ENCODE peak calls at places on chromosomes 1 and 21, in seven cellular contexts. T is pancreas, S is epithelial cell of proximal tubule, G is fibroblast of mammary gland, Q is bronchial epithelial cell, X is astrocyte of the spinal cord, Z is RWPE1. J is an unnamed sample.

GRCh38 chr1:42971848-42972291 is 13.2 kb upstream of the SLC2A1 start:
- DNase-seq in T (no peak), G (peak), Q (no peak), Z (no peak), X (peak), S (no peak), J (no peak)

GRCh38 chr1:181097242-181097641 is 8.7 kb downstream of the IER5 start:
- DNase-seq in T (no peak), X (no peak), G (peak), S (no peak), Q (no peak), Z (no peak), J (no peak)

GRCh38 chr1:119952496-119952895 is 56.2 kb upstream of the ADAM30 start:
- DNase-seq in Z (no peak), G (no peak), T (no peak), Q (no peak), X (no peak), S (no peak), J (no peak)

GRCh38 chr21:45476582-45476981 is 65.7 kb downstream of the SLC19A1 start:
- DNase-seq in X (no peak), T (no peak), Z (no peak), Q (no peak), G (no peak), S (no peak), J (no peak)

GRCh38 chr1:229782469-229782868 is 156.4 kb downstream of the URB2 start:
- DNase-seq in G (no peak), T (no peak), Z (no peak), S (no peak), X (no peak), Q (no peak), J (no peak)

GRCh38 chr1:212814548-212814947 is 22.9 kb downstream of the TATDN3 start:
- DNase-seq in S (no peak), G (no peak), Z (no peak), T (no peak), X (no peak), Q (no peak), J (no peak)

GRCh38 chr1:244048566-244049141 is 2.4 kb upstream of the ZBTB18 start:
- DNase-seq in G (no peak), T (no peak), S (no peak), Q (no peak), X (no peak), Z (peak), J (no peak)

GRCh38 chr1:62621907-62622306 is 24.6 kb downstream of the ANGPTL3 start:
- DNase-seq in S (peak), Q (peak), G (peak), X (peak), T (no peak), Z (peak), J (peak)

GRCh38 chr1:71093938-71094337 is 13.1 kb upstream of the ZRANB2 start:
- DNase-seq in Q (peak), X (peak), S (no peak), T (no peak), Z (peak), G (peak), J (no peak)

GRCh38 chr1:234281826-234282489 is 91.3 kb upstream of the COA6 start:
- DNase-seq in X (no peak), G (no peak), T (no peak), Q (no peak), S (no peak), Z (no peak), J (no peak)

GRCh38 chr1:107057197-107058133 is 991 bp downstream of the PRMT6 start:
- DNase-seq in T (peak), G (peak), Z (peak), S (no peak), X (peak), Q (peak), J (peak)

GRCh38 chr1:228277491-228278431 is 69.9 kb downstream of the OBSCN start:
- DNase-seq in Z (no peak), X (no peak), T (no peak), S (no peak), G (no peak), Q (no peak), J (no peak)

GRCh38 chr1:24896176-24896575 is 33.9 kb downstream of the RUNX3 start:
- DNase-seq in G (no peak), Z (no peak), S (no peak), X (no peak), T (no peak), Q (no peak), J (no peak)

GRCh38 chr1:54342764-54343687 is 63.2 kb downstream of the SSBP3 start:
- DNase-seq in Z (no peak), G (no peak), S (no peak), Q (no peak), T (no peak), X (no peak), J (no peak)

GRCh38 chr1:26574018-26574417 is 44.5 kb downstream of the RPS6KA1 start:
- DNase-seq in S (no peak), G (no peak), Q (no peak), X (no peak), Z (no peak), T (no peak), J (no peak)

GRCh38 chr1:178774263-178774662 is 49.2 kb downstream of the RALGPS2 start:
- DNase-seq in Q (peak), T (no peak), G (peak), X (peak), S (no peak), Z (peak), J (no peak)

GRCh38 chr1:168767885-168768584 is 39.0 kb upstream of the DPT start:
- DNase-seq in G (peak), S (no peak), X (peak), Q (peak), T (no peak), Z (no peak), J (no peak)

GRCh38 chr1:165068716-165069115 is 287.8 kb downstream of the LMX1A start:
- DNase-seq in S (no peak), Z (no peak), Q (peak), X (no peak), T (no peak), G (peak), J (no peak)
- TF ChIP-seq CTCF in S (no peak), Z (no peak), Q (no peak), X (no peak), T (no peak), G (no peak), J (no peak)

DNA sequence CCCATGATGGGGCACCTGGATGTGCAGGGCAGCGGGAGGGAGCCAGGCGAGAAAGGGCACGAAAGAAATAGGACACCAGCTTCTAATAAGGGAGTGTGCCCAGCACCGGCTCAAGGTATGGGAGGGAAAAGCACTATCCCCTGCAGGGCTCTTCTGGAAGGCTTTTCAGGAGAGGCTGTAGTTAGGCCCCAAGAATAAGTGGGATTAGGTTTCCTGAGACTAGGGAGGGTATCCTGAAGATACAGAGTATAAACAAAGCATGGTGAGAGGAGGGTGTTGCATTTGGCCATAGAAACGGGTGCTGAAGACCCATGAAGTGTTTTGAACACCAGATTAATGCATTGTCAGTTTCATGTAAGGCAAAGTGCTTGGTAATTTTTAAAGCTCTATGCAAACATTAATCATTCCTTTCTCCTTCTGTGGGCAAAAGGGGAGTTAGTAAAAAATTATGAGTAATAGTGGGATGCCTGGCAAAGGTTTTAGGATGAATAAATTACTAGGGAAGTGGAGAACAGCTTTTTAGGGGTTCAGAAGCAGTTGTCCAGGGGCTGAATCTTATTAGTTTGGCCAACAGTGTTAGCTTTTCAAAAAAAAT is 74.0 kb downstream of the SYT6 start:
- DNase-seq in S (no peak), X (no peak), T (no peak), Q (peak), G (no peak), Z (no peak), J (no peak)
- TF ChIP-seq CTCF in S (no peak), X (no peak), T (no peak), Q (no peak), G (no peak), Z (no peak), J (no peak)

GRCh38 chr1:4005431-4005830 is 105.4 kb upstream of the C1orf174 start:
- DNase-seq in S (no peak), Z (no peak), T (no peak), X (no peak), Q (no peak), G (no peak), J (no peak)

GRCh38 chr1:4002061-4002521 is 102.0 kb upstream of the C1orf174 start:
- DNase-seq in X (no peak), Q (no peak), S (no peak), T (no peak), G (no peak), Z (no peak), J (no peak)

GRCh38 chr1:4004635-4005430 is 104.8 kb upstream of the C1orf174 start:
- DNase-seq in S (no peak), T (no peak), G (no peak), X (no peak), Z (no peak), Q (no peak), J (no peak)

GRCh38 chr1:4002741-4003140 is 102.7 kb upstream of the C1orf174 start:
- DNase-seq in S (no peak), T (no peak), X (no peak), G (no peak), Q (no peak), Z (no peak), J (no peak)

DNA sequence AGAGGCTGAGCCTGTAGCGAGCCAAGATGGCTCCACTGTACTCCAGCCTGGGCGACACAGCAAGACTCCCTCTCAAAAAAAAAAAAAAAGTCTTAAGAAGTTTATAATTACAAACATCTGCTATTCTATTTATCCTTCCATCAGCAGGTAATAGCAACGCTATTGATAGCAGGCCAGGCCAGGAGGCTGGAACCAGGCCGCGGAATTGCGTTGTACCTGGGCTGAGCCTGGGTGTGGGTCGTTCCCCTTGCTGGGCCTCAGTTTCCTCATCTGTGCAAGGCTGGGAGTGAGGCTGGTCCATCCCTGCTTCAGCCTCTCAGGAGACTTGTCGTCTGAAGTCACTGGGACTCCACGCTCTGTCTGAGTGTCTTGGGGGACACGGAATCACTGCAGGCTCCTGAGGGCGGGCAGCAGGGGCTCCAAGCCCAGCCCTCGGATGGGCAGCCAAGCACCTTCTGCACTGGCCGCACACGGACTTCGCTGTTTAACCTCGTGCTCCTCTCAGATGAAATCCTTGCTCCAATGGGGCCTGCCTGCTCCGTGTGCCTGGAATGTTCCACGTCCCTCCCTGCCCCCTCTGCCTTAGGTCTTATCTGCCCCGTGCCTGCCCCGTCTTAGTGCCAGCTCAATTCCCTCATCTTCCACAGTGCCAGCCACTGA is 103.9 kb upstream of the C1orf174 start:
- DNase-seq in Q (no peak), S (no peak), Z (no peak), T (no peak), X (no peak), G (no peak), J (no peak)
- TF ChIP-seq CTCF in Q (no peak), S (no peak), Z (no peak), T (no peak), X (no peak), G (no peak), J (no peak)

DNA sequence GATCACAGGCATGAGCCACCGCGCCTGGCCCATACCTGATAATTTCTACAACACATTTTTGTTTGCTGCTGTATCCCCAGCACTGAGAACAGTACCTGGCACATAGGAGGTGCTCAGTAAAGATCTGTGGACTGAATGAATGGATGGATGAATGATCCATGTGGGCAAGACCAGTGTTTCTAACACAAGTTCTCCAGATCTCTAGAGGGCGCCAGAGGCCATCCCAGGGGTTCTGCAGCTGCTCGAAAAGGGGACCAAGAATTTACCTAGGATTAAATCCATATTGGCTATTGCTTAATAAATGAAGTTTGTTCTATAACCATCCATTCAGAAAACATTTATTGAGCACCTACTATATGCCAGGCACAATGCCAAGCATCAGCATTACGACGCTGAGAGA is 167.7 kb downstream of the ACTL8 start:
- DNase-seq in T (no peak), S (no peak), Z (peak), G (peak), X (no peak), Q (no peak), J (no peak)
- TF ChIP-seq CTCF in T (peak), S (peak), Z (peak), G (peak), X (peak), Q (no peak), J (peak)

GRCh38 chr1:216582151-216582550 is 141.1 kb downstream of the ESRRG start:
- DNase-seq in S (no peak), Q (no peak), X (no peak), G (no peak), Z (no peak), T (no peak), J (no peak)
- TF ChIP-seq CTCF in S (no peak), Q (no peak), X (no peak), G (no peak), Z (no peak), T (no peak), J (no peak)

GRCh38 chr1:164601399-164602141 is 42.6 kb downstream of the PBX1 start:
- DNase-seq in G (no peak), T (no peak), Q (no peak), X (no peak), S (no peak), Z (no peak), J (no peak)

GRCh38 chr1:164602142-164602429 is 43.1 kb downstream of the PBX1 start:
- DNase-seq in Q (peak), G (no peak), S (no peak), T (peak), X (no peak), Z (peak), J (peak)

GRCh38 chr1:164605254-164606091 is 46.5 kb downstream of the PBX1 start:
- DNase-seq in Z (no peak), S (no peak), T (no peak), G (no peak), Q (no peak), X (no peak), J (peak)

GRCh38 chr1:164604541-164604940 is 45.6 kb downstream of the PBX1 start:
- DNase-seq in X (peak), Q (peak), G (peak), S (no peak), Z (no peak), T (no peak), J (no peak)

DNA sequence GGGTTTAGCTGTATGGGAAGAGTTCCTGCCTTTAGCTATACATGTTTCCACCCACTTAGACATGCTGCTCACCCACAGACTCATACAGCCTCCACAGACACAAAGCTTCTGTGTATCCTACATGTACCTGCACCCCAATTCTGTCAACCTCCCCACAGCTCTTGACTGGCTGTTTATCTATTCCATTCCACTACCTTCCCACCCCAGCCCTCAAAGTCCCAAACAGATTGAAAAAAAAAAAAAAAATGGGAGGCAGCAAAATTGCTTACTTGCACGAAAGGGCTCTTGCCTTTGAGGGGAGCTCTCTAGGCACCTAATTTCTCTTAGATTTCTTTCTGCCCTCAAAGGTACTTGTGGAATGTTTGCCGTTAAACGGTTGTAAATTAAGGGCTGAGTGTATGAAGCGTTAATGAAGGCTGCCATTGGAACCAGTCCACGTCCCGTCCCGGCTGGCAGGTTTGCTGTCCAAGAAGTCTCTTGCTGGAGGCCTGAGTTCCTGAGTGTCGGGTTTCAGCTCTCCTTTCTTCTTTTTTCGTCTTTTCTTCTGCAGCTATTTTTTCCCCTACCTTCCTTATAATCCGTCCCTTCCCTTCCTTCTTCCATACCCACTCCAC is 43.6 kb downstream of the PBX1 start:
- DNase-seq in G (peak), S (no peak), X (peak), T (peak), Q (peak), Z (no peak), J (no peak)
- TF ChIP-seq CTCF in G (peak), S (no peak), X (no peak), T (no peak), Q (no peak), Z (no peak), J (no peak)

DNA sequence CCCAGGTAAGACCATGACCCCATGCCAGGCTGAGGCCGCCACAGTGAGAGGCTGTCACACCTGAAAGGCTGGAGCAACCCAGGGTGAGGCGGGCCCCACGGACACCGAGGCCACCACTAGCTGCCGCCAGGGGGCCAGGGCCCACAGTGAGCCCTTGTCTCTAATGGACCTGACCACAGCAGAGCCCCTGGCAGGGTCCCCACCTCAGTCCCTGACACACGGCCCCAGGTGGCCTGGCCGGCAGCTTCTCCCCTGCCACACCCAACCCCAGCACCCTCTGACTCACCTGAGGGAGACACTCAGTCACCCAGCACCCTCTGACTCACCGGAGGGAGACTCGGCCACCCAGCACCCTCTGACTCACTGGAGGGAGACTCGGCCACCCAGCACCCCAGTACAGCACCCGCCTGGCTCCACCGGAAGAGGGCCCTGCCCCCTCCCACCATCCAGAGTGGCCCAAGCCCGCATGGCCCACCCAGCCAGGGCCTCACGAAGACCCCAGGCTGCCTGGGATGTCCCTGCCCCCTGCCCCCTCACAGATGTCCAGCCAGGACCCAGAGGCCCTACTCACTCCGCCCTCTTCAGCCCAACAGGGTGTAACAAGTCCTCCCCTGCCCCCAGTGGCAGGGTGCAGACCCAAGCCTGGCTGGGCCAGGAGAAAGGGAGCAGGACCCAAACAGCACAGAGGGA is 4.4 kb downstream of the DVL1 start:
- DNase-seq in Q (peak), Z (peak), T (no peak), S (peak), X (peak), G (peak), J (no peak)
- TF ChIP-seq CTCF in Q (peak), Z (peak), T (peak), S (peak), X (peak), G (peak), J (peak)

DNA sequence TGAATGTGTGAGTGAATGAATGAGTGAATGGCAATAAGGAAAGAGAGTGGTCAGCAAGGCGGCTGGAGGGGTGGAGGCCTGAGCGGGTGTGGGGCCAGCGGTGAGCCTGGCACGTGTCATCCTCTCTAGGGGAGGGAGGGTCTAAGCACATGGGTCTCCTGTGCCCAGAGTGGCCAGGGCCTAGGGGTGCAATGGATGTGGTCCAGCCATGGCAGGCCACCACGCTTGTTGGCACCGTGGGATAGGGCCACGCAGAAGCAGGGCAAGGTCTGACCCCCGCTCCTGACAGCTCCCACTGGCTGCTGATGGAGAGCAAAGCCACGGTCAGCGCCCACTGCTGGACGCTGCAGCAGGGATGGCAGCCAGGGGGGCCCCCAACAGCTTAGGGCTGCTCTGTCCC is 19.5 kb upstream of the SPSB1 start:
- DNase-seq in G (no peak), Q (no peak), T (no peak), X (no peak), S (no peak), Z (no peak), J (no peak)
- TF ChIP-seq CTCF in G (no peak), Q (no peak), T (no peak), X (peak), S (no peak), Z (no peak), J (no peak)

J was measured in LNCaP clone FGC.